ENCODE peak calls at places on chromosome 18, in ten cellular contexts. B is HL-60, H is spleen, P is fibroblast of mammary gland, V is upper lobe of right lung, E is mucosa of descending colon, O is AG10803, C is transverse colon, R is IMR-90, X is GM23338. K is an unnamed sample.

GRCh38 chr18:10234281-10234680 is 220.2 kb upstream of the APCDD1 start:
- DNase-seq in B (no peak), H (no peak), P (peak; percentile 30), V (no peak), E (no peak), O (peak; percentile 29), C (no peak), R (peak; percentile 36), X (no peak), K (no peak)

GRCh38 chr18:54197747-54198411 is 26.6 kb downstream of the MBD2 start:
- DNase-seq in B (no peak), H (no peak), P (no peak), V (no peak), E (no peak), O (no peak), C (no peak), R (no peak), X (no peak), K (no peak)

GRCh38 chr18:48600746-48601090 is 61.9 kb downstream of the CTIF start:
- DNase-seq in B (no peak), H (peak; percentile 22), P (no peak), V (no peak), E (no peak), O (peak; percentile 53), C (no peak), R (peak; percentile 49), X (no peak), K (no peak)

GRCh38 chr18:3713166-3713565 is 263.2 kb downstream of the TGIF1 start:
- DNase-seq in B (no peak), H (no peak), P (no peak), V (no peak), E (no peak), O (no peak), C (no peak), R (no peak), X (no peak), K (no peak)

GRCh38 chr18:44700652-44701051 is 20.0 kb downstream of the SETBP1 start:
- DNase-seq in B (no peak), H (peak; percentile 79), P (peak; percentile 81), V (no peak), E (no peak), O (no peak), C (peak; percentile 34), R (no peak), X (no peak), K (no peak)

GRCh38 chr18:2857491-2858063 is 10.8 kb downstream of the EMILIN2 start:
- DNase-seq in B (peak; percentile 76), H (peak; percentile 85), P (peak; percentile 99), V (peak; percentile 92), E (peak; percentile 52), O (peak; percentile 99), C (peak; percentile 67), R (peak; percentile 43), X (no peak), K (no peak)

GRCh38 chr18:47815486-47816270 is 114.8 kb downstream of the SMAD2 start:
- DNase-seq in B (no peak), H (no peak), P (no peak), V (no peak), E (no peak), O (no peak), C (no peak), R (no peak), X (no peak), K (peak; percentile 10)

GRCh38 chr18:9683418-9684396 is 24.4 kb upstream of the RAB31 start:
- DNase-seq in B (no peak), H (no peak), P (peak; percentile 85), V (no peak), E (no peak), O (peak; percentile 87), C (no peak), R (peak; percentile 70), X (peak; percentile 23), K (no peak)

GRCh38 chr18:44715841-44716240 is 35.2 kb downstream of the SETBP1 start:
- DNase-seq in B (no peak), H (no peak), P (no peak), V (no peak), E (no peak), O (peak; percentile 59), C (no peak), R (no peak), X (no peak), K (no peak)

GRCh38 chr18:59358611-59359575 is at the start of gene LMAN1:
- DNase-seq in B (peak; percentile 90), H (peak; percentile 97), P (peak; percentile 89), V (peak; percentile 97), E (peak; percentile 96), O (peak; percentile 93), C (peak; percentile 96), R (peak; percentile 91), X (peak; percentile 96), K (peak; percentile 70)

GRCh38 chr18:59357928-59358327 is 1.1 kb downstream of the LMAN1 start:
- DNase-seq in B (no peak), H (no peak), P (peak; percentile 89), V (no peak), E (no peak), O (peak; percentile 68), C (no peak), R (peak; percentile 92), X (no peak), K (peak; percentile 39)

GRCh38 chr18:59354731-59355130 is 4.3 kb downstream of the LMAN1 start:
- DNase-seq in B (no peak), H (no peak), P (peak; percentile 76), V (no peak), E (no peak), O (no peak), C (no peak), R (no peak), X (no peak), K (no peak)

DNA sequence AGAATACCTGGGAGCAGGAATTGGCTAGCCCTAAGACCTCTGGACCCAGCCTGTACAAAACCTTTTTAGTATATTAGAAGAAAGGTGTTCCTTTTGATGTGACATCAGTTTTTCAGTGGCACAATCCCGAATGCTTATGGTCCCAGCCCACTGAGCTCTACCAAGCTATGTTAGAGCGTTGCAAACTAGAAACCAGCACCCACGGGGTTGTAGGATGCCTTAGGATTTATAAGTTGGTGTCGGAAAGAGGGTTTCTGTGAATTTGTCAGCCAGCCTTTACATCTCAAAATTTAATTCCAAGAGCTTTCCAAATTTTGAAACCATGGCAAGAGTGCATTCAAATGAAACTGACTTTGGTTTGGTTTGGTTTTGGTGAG is 499 bp upstream of the LMAN1 start:
- DNase-seq in B (no peak), H (no peak), P (no peak), V (no peak), E (no peak), O (no peak), C (no peak), R (no peak), X (no peak), K (no peak)
- H3K4me3 ChIP-seq in B (peak overlapping the region; percentile 98), H (peak overlapping the region; percentile 84), P (peak overlapping the region; percentile 53), V (peak overlapping the region; percentile 95), E (no peak overlapping the region), O (peak overlapping the region; percentile 63), C (peak overlapping the region; percentile 74), R (peak overlapping the region; percentile 62), X (peak overlapping the region; percentile 94), K (peak overlapping the region; percentile 53)

DNA sequence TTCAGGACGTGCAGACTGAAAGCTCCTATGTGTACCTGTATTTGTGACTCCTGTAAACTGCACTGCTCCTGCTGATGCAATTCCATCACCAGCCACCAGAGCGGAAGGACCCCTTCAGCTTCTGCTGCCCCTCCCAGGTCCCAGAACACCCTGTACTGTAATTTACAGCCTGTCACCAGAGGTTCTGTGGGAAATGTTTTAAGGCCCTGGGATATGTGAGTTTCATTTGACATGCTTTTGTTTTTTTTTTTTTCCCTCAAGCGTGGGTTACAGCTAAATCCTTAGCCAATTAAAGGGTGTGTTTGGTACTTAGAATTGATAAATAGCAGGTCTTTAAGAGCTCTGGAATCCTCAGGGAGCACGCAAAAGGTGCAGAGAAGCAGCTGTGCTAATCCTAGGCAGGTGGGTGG is 79.4 kb downstream of the KCTD1 start:
- DNase-seq in B (no peak), H (no peak), P (no peak), V (no peak), E (no peak), O (no peak), C (peak; percentile 20), R (no peak), X (peak; percentile 84), K (no peak)
- TF ChIP-seq CTCF in B (peak; percentile 49), H (peak; percentile 55), P (peak; percentile 54), V (peak; percentile 44), E (peak; percentile 21), O (peak; percentile 48), C (peak; percentile 45), R (peak; percentile 23), X (peak; percentile 69), K (peak; percentile 84)

GRCh38 chr18:46756559-46757201 is at the start of gene ST8SIA5:
- DNase-seq in B (no peak), H (no peak), P (no peak), V (no peak), E (no peak), O (no peak), C (no peak), R (no peak), X (peak; percentile 88), K (no peak)

GRCh38 chr18:46754188-46754587 is 2.7 kb downstream of the ST8SIA5 start:
- DNase-seq in B (peak; percentile 21), H (no peak), P (no peak), V (no peak), E (no peak), O (no peak), C (no peak), R (no peak), X (no peak), K (no peak)

GRCh38 chr18:46754661-46755292 is 2.1 kb downstream of the ST8SIA5 start:
- DNase-seq in B (no peak), H (no peak), P (no peak), V (no peak), E (no peak), O (no peak), C (no peak), R (no peak), X (peak; percentile 62), K (no peak)

GRCh38 chr18:46755315-46756171 is 1.3 kb downstream of the ST8SIA5 start:
- DNase-seq in B (no peak), H (no peak), P (no peak), V (no peak), E (no peak), O (no peak), C (no peak), R (no peak), X (peak; percentile 32), K (no peak)

DNA sequence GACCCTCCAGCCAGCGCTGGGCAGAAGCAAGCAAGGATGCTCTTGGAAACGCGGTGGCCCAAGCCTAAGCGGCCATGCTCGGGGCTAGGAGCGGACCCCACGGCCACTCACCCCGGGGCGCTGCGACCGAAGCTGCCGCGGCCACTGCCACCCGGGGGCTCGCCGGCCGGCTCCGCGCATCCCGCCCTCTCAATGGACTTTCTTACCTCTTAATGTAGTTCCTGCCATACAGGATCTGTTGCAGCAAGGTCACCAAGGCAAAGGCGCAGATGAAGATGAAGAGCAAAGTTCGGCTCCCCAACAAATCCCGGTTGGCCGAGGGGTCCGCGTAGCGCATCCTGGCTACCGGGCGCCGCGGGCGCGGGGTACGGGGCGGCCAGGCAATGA is 688 bp downstream of the ST8SIA5 start:
- DNase-seq in B (no peak), H (peak; percentile 70), P (no peak), V (no peak), E (no peak), O (no peak), C (no peak), R (no peak), X (peak; percentile 55), K (no peak)
- H3K4me3 ChIP-seq in B (peak overlapping the region; percentile 44), H (peak overlapping the region; percentile 34), P (no peak overlapping the region), V (no peak overlapping the region), E (no peak overlapping the region), O (no peak overlapping the region), C (no peak overlapping the region), R (no peak overlapping the region), X (peak overlapping the region; percentile 82), K (no peak overlapping the region)

GRCh38 chr18:50044402-50044801 is 150.5 kb downstream of the MYO5B start:
- DNase-seq in B (no peak), H (no peak), P (no peak), V (no peak), E (no peak), O (no peak), C (no peak), R (no peak), X (peak; percentile 57), K (no peak)
- TF ChIP-seq CTCF in B (no peak), H (no peak), P (no peak), V (no peak), E (no peak), O (no peak), C (no peak), R (no peak), X (peak; percentile 44), K (peak; percentile 21)